ENCODE peak calls at places on chromosome 3, in ten cellular contexts. N, B, T, O, D, P, E, Q, A and U are unnamed samples. For H3K27me3, the result is how much of the 10 kb centered on the place peaks cover.

GRCh38 chr3:133573054-133573628 is 345 bp upstream of the CDV3 start:
- DNase-seq in A (peak), T (peak), B (peak), O (peak), Q (peak), P (peak), E (peak), N (peak), D (peak), U (peak)

GRCh38 chr3:11908981-11909698 is 62.5 kb upstream of the TAMM41 start:
- DNase-seq in B (no peak), Q (no peak), D (no peak), O (no peak), T (no peak), P (no peak), E (no peak), A (no peak), N (no peak), U (no peak)

GRCh38 chr3:141913150-141913811 is 36.8 kb downstream of the ATP1B3 start:
- DNase-seq in D (no peak), B (no peak), P (no peak), N (peak), A (no peak), T (peak), Q (no peak), O (no peak), E (peak), U (peak)

GRCh38 chr3:176554264-176554663 is 643.0 kb downstream of the TBL1XR1 start:
- DNase-seq in O (no peak), B (no peak), P (no peak), E (no peak), A (no peak), Q (no peak), D (no peak), T (no peak), N (no peak), U (no peak)

GRCh38 chr3:105953831-105954230 is 85.0 kb upstream of the CBLB start:
- DNase-seq in N (no peak), B (no peak), O (no peak), E (no peak), P (no peak), Q (no peak), A (no peak), T (no peak), D (no peak), U (no peak)

GRCh38 chr3:22117751-22118346 is 366.8 kb upstream of the ZNF385D start:
- DNase-seq in P (no peak), B (no peak), D (no peak), N (peak), O (no peak), Q (peak), T (peak), A (no peak), E (no peak), U (peak)

GRCh38 chr3:184227481-184227935 is 1.9 kb upstream of the VWA5B2 start:
- DNase-seq in O (no peak), D (no peak), E (peak), N (peak), A (no peak), Q (no peak), B (no peak), P (peak), T (no peak), U (peak)

GRCh38 chr3:104596551-104596950 is 770.2 kb upstream of the ALCAM start:
- DNase-seq in P (no peak), E (peak), O (no peak), B (no peak), T (peak), A (no peak), N (peak), Q (peak), D (no peak), U (peak)

GRCh38 chr3:195905970-195906864 is 2.1 kb downstream of the TNK2 start:
- DNase-seq in A (no peak), N (no peak), E (no peak), T (peak), Q (no peak), P (no peak), D (no peak), B (no peak), O (peak), U (peak)

GRCh38 chr3:51319271-51319670 is 65.8 kb upstream of the MANF start:
- DNase-seq in D (no peak), P (no peak), T (no peak), Q (no peak), E (no peak), O (no peak), B (no peak), A (no peak), N (no peak), U (no peak)

GRCh38 chr3:21154911-21155310 is 596.1 kb downstream of the ZNF385D start:
- DNase-seq in D (no peak), T (no peak), Q (no peak), A (no peak), E (no peak), N (no peak), B (no peak), O (no peak), P (no peak), U (no peak)

GRCh38 chr3:72847751-72848702 is at the start of gene SHQ1:
- DNase-seq in T (peak), D (peak), E (peak), A (peak), B (peak), P (peak), O (peak), N (peak), Q (peak), U (peak)

GRCh38 chr3:80733522-80734176 is 965.9 kb upstream of the ROBO1 start:
- DNase-seq in N (no peak), O (no peak), D (no peak), T (peak), B (no peak), E (no peak), P (peak), A (no peak), Q (no peak), U (peak)

GRCh38 chr3:48552111-48552911 is 4.3 kb downstream of the PFKFB4 start:
- DNase-seq in B (no peak), T (no peak), D (no peak), N (no peak), P (peak), Q (no peak), E (no peak), A (no peak), O (no peak), U (peak)

GRCh38 chr3:125109541-125109925 is 53.7 kb upstream of the HEG1 start:
- DNase-seq in B (no peak), E (no peak), D (no peak), T (no peak), A (no peak), O (no peak), P (no peak), N (no peak), Q (no peak), U (no peak)

GRCh38 chr3:65901236-65901635 is 137.5 kb downstream of the MAGI1 start:
- DNase-seq in E (no peak), A (no peak), Q (no peak), D (no peak), O (no peak), B (no peak), T (no peak), N (no peak), P (no peak), U (no peak)

GRCh38 chr3:51891242-51892039 is 11.7 kb downstream of the IQCF1 start:
- DNase-seq in D (no peak), B (no peak), P (no peak), A (no peak), O (no peak), Q (no peak), E (no peak), T (no peak), N (no peak), U (no peak)

GRCh38 chr3:66481071-66482001 is 19.5 kb downstream of the LRIG1 start:
- DNase-seq in Q (peak), N (no peak), T (no peak), P (peak), D (no peak), O (no peak), A (no peak), B (no peak), E (no peak), U (peak)

GRCh38 chr3:172213168-172213567 is 173.8 kb downstream of the FNDC3B start:
- DNase-seq in P (no peak), E (no peak), B (no peak), A (no peak), T (peak), D (no peak), O (no peak), Q (no peak), N (no peak), U (no peak)

GRCh38 chr3:99966657-99967420 is 147.5 kb downstream of the FILIP1L start:
- DNase-seq in T (peak), B (no peak), O (no peak), E (no peak), A (no peak), P (no peak), D (no peak), Q (no peak), N (no peak), U (no peak)

GRCh38 chr3:128343287-128344045 is 123.2 kb downstream of the DNAJB8 start:
- DNase-seq in O (no peak), A (no peak), T (peak), N (no peak), P (peak), B (no peak), Q (peak), E (peak), D (no peak), U (peak)

GRCh38 chr3:37892917-37893595 is 31.4 kb downstream of the CTDSPL start:
- DNase-seq in O (no peak), E (no peak), B (peak), Q (no peak), A (peak), T (no peak), N (no peak), P (no peak), D (no peak), U (peak)

GRCh38 chr3:38029400-38030125 is at the start of gene PLCD1:
- DNase-seq in T (peak), Q (no peak), N (peak), E (no peak), O (peak), D (peak), B (peak), A (peak), P (peak), U (peak)

GRCh38 chr3:122468896-122469533 is 45.7 kb downstream of the KPNA1 start:
- DNase-seq in B (no peak), D (no peak), T (no peak), E (no peak), A (no peak), P (no peak), N (peak), Q (no peak), O (no peak), U (no peak)

GRCh38 chr3:123678108-123678511 is 93.3 kb upstream of the HACD2 start:
- DNase-seq in A (no peak), D (no peak), B (no peak), Q (peak), N (no peak), E (no peak), O (no peak), P (no peak), T (peak), U (no peak)

GRCh38 chr3:56826831-56827722 is 25.3 kb upstream of the ARHGEF3 start:
- DNase-seq in E (no peak), N (no peak), Q (no peak), O (no peak), T (no peak), A (no peak), P (no peak), D (no peak), B (no peak), U (peak)

GRCh38 chr3:18891641-18892040 is 256.7 kb upstream of the KCNH8 start:
- DNase-seq in P (no peak), Q (no peak), N (no peak), D (no peak), O (no peak), B (no peak), E (no peak), A (no peak), T (no peak), U (no peak)

GRCh38 chr3:143654906-143655305 is 193.4 kb downstream of the SLC9A9 start:
- DNase-seq in E (no peak), P (no peak), D (no peak), O (no peak), N (no peak), B (no peak), Q (no peak), A (no peak), T (peak), U (no peak)

GRCh38 chr3:53161345-53161819 is 373 bp downstream of the PRKCD start:
- DNase-seq in O (no peak), B (peak), N (peak), P (no peak), A (peak), T (no peak), Q (no peak), D (no peak), E (no peak), U (no peak)

GRCh38 chr3:53274938-53275666 is 19.3 kb upstream of the TKT start:
- DNase-seq in Q (no peak), O (no peak), P (no peak), A (no peak), E (no peak), N (no peak), D (no peak), T (no peak), B (no peak), U (no peak)

GRCh38 chr3:100781311-100781710 is 72.0 kb downstream of the TFG start:
- DNase-seq in B (no peak), D (no peak), A (no peak), Q (no peak), P (no peak), T (peak), E (no peak), O (no peak), N (no peak), U (no peak)

GRCh38 chr3:190306026-190306425 is 16.2 kb downstream of the CLDN1 start:
- DNase-seq in O (no peak), N (no peak), B (no peak), Q (no peak), E (no peak), A (no peak), T (no peak), D (no peak), P (no peak), U (no peak)

GRCh38 chr3:11060500-11061251 is 68.1 kb downstream of the SLC6A1 start:
- DNase-seq in T (peak), B (peak), D (no peak), N (peak), O (peak), P (peak), Q (peak), A (peak), E (peak), U (peak)

GRCh38 chr3:194879126-194879887 is 193.6 kb downstream of the FAM43A start:
- DNase-seq in Q (no peak), D (no peak), P (no peak), E (no peak), B (no peak), N (no peak), T (no peak), O (no peak), A (no peak), U (no peak)

GRCh38 chr3:11236588-11237461 is 35.4 kb upstream of the ATG7 start:
- DNase-seq in O (no peak), T (peak), B (peak), P (peak), N (peak), E (peak), Q (peak), A (peak), D (no peak), U (peak)

GRCh38 chr3:172561894-172562664 is 38.8 kb upstream of the TNFSF10 start:
- DNase-seq in O (no peak), B (no peak), Q (no peak), N (no peak), P (no peak), D (no peak), T (no peak), A (no peak), E (no peak), U (no peak)

GRCh38 chr3:12468757-12469156 is 15.5 kb upstream of the TSEN2 start:
- DNase-seq in T (peak), D (no peak), Q (no peak), O (no peak), N (no peak), P (no peak), B (no peak), A (no peak), E (no peak), U (no peak)

GRCh38 chr3:182739619-182740018 is 53.7 kb upstream of the ATP11B start:
- DNase-seq in T (peak), P (no peak), O (no peak), Q (peak), E (no peak), D (no peak), A (no peak), N (no peak), B (no peak), U (no peak)

DNA sequence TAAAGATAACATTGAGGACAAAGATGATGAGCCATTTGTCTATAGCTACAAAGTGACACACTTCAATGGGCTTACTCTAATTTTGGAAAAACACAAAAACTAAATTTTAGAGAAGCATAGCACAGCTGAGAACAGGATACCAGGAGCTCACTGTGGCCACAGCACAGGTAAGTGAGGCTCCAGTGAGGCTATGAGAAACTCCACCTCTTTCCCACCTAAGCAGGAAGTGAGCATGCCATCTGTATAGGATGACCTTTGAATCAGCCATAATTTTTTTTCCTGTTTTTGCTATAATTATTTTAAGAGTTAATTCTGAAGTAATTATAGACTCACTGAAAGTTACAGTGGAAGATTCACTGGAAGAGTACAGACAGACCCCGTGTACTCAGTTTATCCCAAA is 82.1 kb upstream of the DCLK3 start:
- DNase-seq in B (no peak), A (no peak), D (no peak), T (no peak), P (no peak), N (no peak), O (no peak), E (no peak), Q (no peak), U (no peak)
- H3K27me3 ChIP-seq in B (under half), A (under half), D (under half), T (under half), P (under half), N (under half), O (under half), E (under half), Q (under half), U (under half)

GRCh38 chr3:64163019-64163754 is 62.1 kb downstream of the PRICKLE2 start:
- DNase-seq in N (no peak), E (no peak), Q (no peak), D (no peak), P (no peak), O (no peak), T (no peak), A (no peak), B (no peak), U (no peak)

GRCh38 chr3:64157150-64158035 is 67.9 kb downstream of the PRICKLE2 start:
- DNase-seq in Q (no peak), D (no peak), O (no peak), B (no peak), T (no peak), A (no peak), E (no peak), P (peak), N (no peak), U (no peak)

GRCh38 chr3:64158334-64158733 is 66.9 kb downstream of the PRICKLE2 start:
- DNase-seq in O (peak), P (peak), N (no peak), D (no peak), B (no peak), A (no peak), E (no peak), Q (no peak), T (no peak), U (no peak)

GRCh38 chr3:64161481-64161952 is 63.7 kb downstream of the PRICKLE2 start:
- DNase-seq in P (no peak), A (no peak), D (no peak), B (no peak), Q (no peak), N (no peak), T (no peak), E (no peak), O (no peak), U (no peak)

DNA sequence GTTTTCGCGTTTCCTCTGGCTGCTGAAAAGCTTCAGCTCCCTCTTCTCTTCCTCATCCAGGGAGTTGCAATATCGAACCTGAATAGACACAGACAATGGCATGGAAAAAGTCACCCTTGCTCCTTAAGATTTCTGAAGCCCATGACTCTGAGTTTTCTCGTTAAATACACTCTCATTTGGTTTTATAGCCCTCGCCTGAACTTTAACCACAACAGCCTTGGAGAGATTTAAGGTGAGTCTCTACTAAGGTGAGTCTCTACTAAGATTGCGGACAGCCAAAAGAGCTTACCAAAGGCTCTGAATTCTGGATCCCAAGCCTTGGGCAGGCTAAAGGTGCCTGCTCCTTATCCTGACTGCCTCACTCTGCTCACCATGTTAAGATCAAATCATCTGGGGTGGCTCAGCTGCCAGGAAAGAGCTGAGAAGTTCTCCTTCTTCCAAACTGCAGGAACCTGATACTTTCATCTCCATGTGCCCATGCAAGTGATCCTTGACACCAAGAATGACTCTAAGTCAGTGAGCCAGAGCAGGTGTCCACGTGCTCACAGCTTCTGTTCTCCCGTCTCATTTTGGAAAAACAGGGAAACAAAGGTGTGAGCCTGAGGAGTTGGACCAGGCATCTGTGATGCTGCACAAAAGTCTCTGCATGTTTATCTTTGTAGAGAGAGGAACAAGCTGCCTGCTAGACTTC is 65.1 kb downstream of the PRICKLE2 start:
- DNase-seq in B (no peak), A (no peak), N (no peak), P (no peak), D (no peak), Q (no peak), T (no peak), E (no peak), O (no peak), U (no peak)
- H3K27me3 ChIP-seq in B (under half), A (under half), N (under half), P (under half), D (under half), Q (under half), T (under half), E (under half), O (under half), U (under half)

GRCh38 chr3:126184465-126185000 is 4.1 kb upstream of the ALDH1L1 start:
- DNase-seq in N (peak), E (no peak), D (no peak), T (no peak), Q (no peak), B (no peak), A (no peak), O (no peak), P (no peak), U (no peak)
- H3K27me3 ChIP-seq in N (under half), E (under half), D (under half), T (under half), Q (under half), B (under half), A (under half), O (under half), P (under half), U (under half)

GRCh38 chr3:129415378-129415777 is 13.1 kb downstream of the EFCAB12 start:
- DNase-seq in N (no peak), O (peak), A (no peak), T (no peak), Q (no peak), B (no peak), E (no peak), D (no peak), P (no peak), U (peak)

GRCh38 chr3:129416408-129416807 is 12.0 kb downstream of the EFCAB12 start:
- DNase-seq in P (no peak), T (no peak), N (no peak), E (no peak), Q (no peak), A (no peak), O (no peak), B (no peak), D (no peak), U (no peak)

GRCh38 chr3:129413687-129414506 is 14.5 kb downstream of the EFCAB12 start:
- DNase-seq in B (no peak), P (no peak), A (no peak), D (no peak), Q (peak), O (peak), T (peak), N (no peak), E (no peak), U (peak)

GRCh38 chr3:129417354-129417753 is 11.1 kb downstream of the EFCAB12 start:
- DNase-seq in T (peak), E (no peak), P (no peak), B (no peak), Q (no peak), D (no peak), A (no peak), O (no peak), N (no peak), U (no peak)

GRCh38 chr3:129415830-129416229 is 12.6 kb downstream of the EFCAB12 start:
- DNase-seq in T (no peak), P (no peak), B (no peak), D (no peak), N (no peak), E (no peak), Q (no peak), O (peak), A (no peak), U (no peak)
- H3K27me3 ChIP-seq in T (under half), P (under half), B (under half), D (under half), N (under half), E (under half), Q (under half), O (under half), A (under half), U (under half)

DNA sequence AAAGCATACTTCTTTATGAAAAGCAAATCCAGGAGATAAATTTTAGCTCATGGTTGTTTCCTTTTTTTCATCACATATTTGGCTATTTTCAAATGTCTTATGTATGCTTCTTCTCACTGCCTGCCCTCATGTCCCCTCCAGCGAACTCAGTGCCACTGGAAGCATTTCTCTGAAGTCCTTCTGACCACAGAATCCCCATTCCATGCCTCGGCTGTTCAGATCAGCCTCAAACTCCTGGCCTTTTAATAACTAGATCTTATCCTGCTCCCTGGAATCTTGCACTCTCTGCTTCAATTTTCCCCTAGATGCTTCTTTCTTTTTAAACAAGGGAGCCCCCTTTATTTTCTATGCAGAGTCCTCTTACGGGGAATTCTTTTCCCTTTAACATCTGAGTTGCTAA is 10.1 kb downstream of the ETV5 start:
- DNase-seq in D (no peak), B (no peak), E (no peak), T (no peak), O (no peak), Q (no peak), A (no peak), N (no peak), P (no peak), U (no peak)
- H3K27me3 ChIP-seq in D (under half), B (under half), E (under half), T (under half), O (under half), Q (under half), A (under half), N (half or more), P (half or more), U (under half)